ENCODE peak calls at places on chromosome 9, in eight cellular contexts. C, Q, V, W, I, L, K and O are unnamed samples.

GRCh38 chr9:90890146-90890545 is 88.5 kb downstream of the SYK start:
- DNase-seq in W (peak; percentile 70), V (no peak), K (no peak), Q (no peak), C (no peak), I (no peak), L (peak; percentile 28), O (no peak)

GRCh38 chr9:99690573-99690972 is 131.1 kb upstream of the NR4A3 start:
- DNase-seq in K (no peak), V (no peak), L (no peak), Q (no peak), I (no peak), C (no peak), W (no peak), O (no peak)

GRCh38 chr9:88421348-88421747 is 33.1 kb downstream of the SPIN1 start:
- DNase-seq in V (no peak), Q (no peak), W (no peak), L (no peak), C (no peak), K (no peak), I (no peak), O (no peak)

GRCh38 chr9:130732793-130733221 is 39.2 kb downstream of the EXOSC2 start:
- DNase-seq in K (no peak), I (peak; percentile 50), L (no peak), C (no peak), V (no peak), W (no peak), Q (no peak), O (no peak)

GRCh38 chr9:123639743-123640142 is 283.7 kb downstream of the CRB2 start:
- DNase-seq in I (no peak), V (no peak), K (no peak), C (no peak), L (no peak), Q (no peak), W (no peak), O (no peak)

GRCh38 chr9:72648811-72649414 is 127.5 kb downstream of the TMC1 start:
- DNase-seq in Q (no peak), V (no peak), K (no peak), I (no peak), L (no peak), W (no peak), C (no peak), O (no peak)

GRCh38 chr9:121992571-121993212 is 100.4 kb downstream of the TTLL11 start:
- DNase-seq in V (peak; percentile 59), I (peak; percentile 68), C (peak; percentile 74), L (peak; percentile 69), W (peak; percentile 86), Q (peak; percentile 35), K (no peak), O (peak; percentile 66)

GRCh38 chr9:72586388-72587160 is 65.2 kb downstream of the TMC1 start:
- DNase-seq in Q (no peak), W (no peak), V (no peak), L (peak; percentile 51), I (no peak), C (peak; percentile 16), K (no peak), O (no peak)

GRCh38 chr9:130137870-130138653 is 34.1 kb upstream of the NCS1 start:
- DNase-seq in L (no peak), K (no peak), V (peak; percentile 74), C (no peak), Q (no peak), I (peak; percentile 85), W (no peak), O (peak; percentile 73)

GRCh38 chr9:120439147-120439546 is 140.8 kb downstream of the CDK5RAP2 start:
- DNase-seq in C (no peak), Q (no peak), V (no peak), L (peak; percentile 38), I (peak; percentile 46), K (no peak), W (no peak), O (no peak)

GRCh38 chr9:95502248-95502647 is 14.5 kb downstream of the PTCH1 start:
- DNase-seq in I (no peak), K (no peak), W (no peak), C (no peak), L (no peak), V (no peak), Q (no peak), O (no peak)

GRCh38 chr9:4262735-4263141 is 37.1 kb downstream of the GLIS3 start:
- DNase-seq in W (no peak), K (no peak), C (no peak), L (peak; percentile 51), I (no peak), V (no peak), Q (no peak), O (no peak)

GRCh38 chr9:96651626-96652025 is 3.5 kb downstream of the PRXL2C start:
- DNase-seq in W (no peak), K (no peak), L (peak; percentile 47), Q (no peak), I (no peak), C (no peak), V (no peak), O (no peak)

GRCh38 chr9:71762900-71763653 is 5.2 kb downstream of the CEMIP2 start:
- DNase-seq in C (no peak), W (no peak), K (no peak), L (peak; percentile 71), V (no peak), I (no peak), Q (no peak), O (no peak)

GRCh38 chr9:85421641-85422040 is 320.1 kb downstream of the AGTPBP1 start:
- DNase-seq in Q (no peak), C (no peak), V (no peak), K (no peak), L (no peak), I (no peak), W (no peak), O (no peak)

GRCh38 chr9:111969622-111970021 is 73.0 kb downstream of the UGCG start:
- DNase-seq in L (no peak), V (no peak), I (no peak), Q (no peak), C (no peak), W (no peak), K (no peak), O (no peak)

GRCh38 chr9:14277202-14277601 is 36.7 kb downstream of the NFIB start:
- DNase-seq in C (peak; percentile 38), W (no peak), K (no peak), Q (no peak), L (no peak), I (no peak), V (no peak), O (no peak)

GRCh38 chr9:94644543-94644942 is 5.2 kb upstream of the FBP1 start:
- DNase-seq in W (no peak), I (no peak), K (no peak), L (no peak), Q (no peak), V (no peak), C (no peak), O (no peak)

GRCh38 chr9:87498046-87498815 is 564 bp downstream of the DAPK1 start:
- DNase-seq in V (peak; percentile 40), Q (peak; percentile 23), K (no peak), C (peak; percentile 72), W (peak; percentile 89), L (peak; percentile 69), I (peak; percentile 55), O (peak; percentile 47)

GRCh38 chr9:93181672-93182435 is 2.1 kb upstream of the WNK2 start:
- DNase-seq in Q (no peak), I (no peak), W (no peak), C (no peak), L (no peak), K (no peak), V (no peak), O (no peak)

GRCh38 chr9:84212982-84213381 is 127.6 kb downstream of the SLC28A3 start:
- DNase-seq in I (no peak), W (no peak), K (no peak), C (no peak), V (no peak), Q (no peak), L (no peak), O (no peak)

GRCh38 chr9:76658510-76659231 is 105.6 kb upstream of the PCA3 start:
- DNase-seq in Q (no peak), K (no peak), I (peak; percentile 32), V (no peak), W (no peak), L (peak; percentile 35), C (no peak), O (no peak)

GRCh38 chr9:27125030-27125429 is 16.0 kb downstream of the TEK start:
- DNase-seq in C (peak; percentile 79), L (peak; percentile 30), V (peak; percentile 82), K (no peak), W (no peak), Q (no peak), I (no peak), O (peak; percentile 84)

GRCh38 chr9:136117291-136118060 is 1.2 kb downstream of the TMEM250 start:
- DNase-seq in V (no peak), W (no peak), K (no peak), I (peak; percentile 56), L (no peak), Q (no peak), C (peak; percentile 57), O (no peak)
- TF ChIP-seq POLR2A in V (no peak), W (no peak), K (no peak), I (no peak), L (no peak), Q (peak; percentile 72), C (no peak), O (no peak)

GRCh38 chr9:127397722-127398647 is 1.0 kb downstream of the SLC2A8 start:
- DNase-seq in Q (peak; percentile 29), C (peak; percentile 46), I (peak; percentile 34), K (peak; percentile 81), W (peak; percentile 88), L (peak; percentile 63), V (peak; percentile 57), O (peak; percentile 50)

GRCh38 chr9:127396253-127396807 is 639 bp upstream of the SLC2A8 start:
- DNase-seq in L (no peak), W (no peak), V (no peak), C (no peak), K (no peak), Q (no peak), I (no peak), O (no peak)

GRCh38 chr9:127398715-127399400 is 1.9 kb downstream of the SLC2A8 start:
- DNase-seq in I (no peak), L (no peak), K (peak; percentile 67), Q (no peak), C (no peak), V (no peak), W (no peak), O (no peak)

GRCh38 chr9:127395491-127396252 is 1.3 kb upstream of the SLC2A8 start:
- DNase-seq in Q (no peak), L (no peak), K (peak; percentile 40), W (peak; percentile 75), C (no peak), I (no peak), V (no peak), O (no peak)

GRCh38 chr9:127396808-127397721 is at the start of gene SLC2A8:
- DNase-seq in C (peak; percentile 99), L (peak; percentile 96), V (peak; percentile 99), W (peak; percentile 99), Q (peak; percentile 88), K (peak; percentile 99), I (peak; percentile 99), O (peak; percentile 99)
- TF ChIP-seq POLR2A in C (peak; percentile 82), L (peak; percentile 82), V (peak; percentile 72), W (no peak), Q (peak; percentile 23), K (peak; percentile 22), I (peak; percentile 68), O (peak; percentile 73)

GRCh38 chr9:5450360-5451051 is at the start of gene CD274:
- DNase-seq in C (peak; percentile 95), Q (no peak), K (peak; percentile 92), W (peak; percentile 97), L (peak; percentile 70), V (peak; percentile 88), I (peak; percentile 73), O (peak; percentile 91)
- TF ChIP-seq POLR2A in C (peak; percentile 69), Q (peak; percentile 90), K (no peak), W (no peak), L (peak; percentile 44), V (peak; percentile 19), I (no peak), O (peak; percentile 34)

GRCh38 chr9:133149130-133150015 is 14.3 kb downstream of the GBGT1 start:
- DNase-seq in W (peak; percentile 97), L (peak; percentile 93), K (peak; percentile 93), I (peak; percentile 98), C (peak; percentile 96), V (peak; percentile 90), Q (peak; percentile 97), O (peak; percentile 93)
- TF ChIP-seq POLR2A in W (no peak), L (peak; percentile 52), K (no peak), I (peak; percentile 84), C (peak; percentile 58), V (peak; percentile 46), Q (peak; percentile 31), O (peak; percentile 27)